ENCODE peak calls at places on chromosomes 6 and 20, in nine cellular contexts. P is GM12878, E is PC-9, G is ovary, Y is heart right ventricle, F is endodermal cell, K is pancreas, O is esophagus squamous epithelium, T is fibroblast of mammary gland. C is an unnamed sample.

GRCh38 chr6:81938014-81938761 is 185.7 kb upstream of the TENT5A start:
- DNase-seq in Y (no peak), F (no peak), E (peak; percentile 15), K (peak; percentile 29), G (no peak), P (peak; percentile 42), T (peak; percentile 98), O (no peak), C (no peak)

GRCh38 chr6:145428656-145429173 is 306.6 kb downstream of the EPM2A start:
- DNase-seq in T (no peak), Y (no peak), P (no peak), G (no peak), O (no peak), F (no peak), E (no peak), K (no peak), C (no peak)

GRCh38 chr6:12890171-12890790 is 173.7 kb downstream of the PHACTR1 start:
- DNase-seq in E (peak; percentile 15), O (no peak), Y (no peak), P (no peak), K (no peak), T (peak; percentile 3), F (peak; percentile 79), G (no peak), C (no peak)

GRCh38 chr6:53828215-53828614 is 33.4 kb downstream of the LRRC1 start:
- DNase-seq in P (no peak), Y (no peak), K (no peak), O (no peak), T (no peak), E (no peak), F (no peak), G (no peak), C (no peak)

GRCh38 chr20:48898210-48898609 is 23.3 kb upstream of the ARFGEF2 start:
- DNase-seq in K (no peak), T (no peak), Y (no peak), O (no peak), E (no peak), F (no peak), P (no peak), G (no peak), C (no peak)

GRCh38 chr6:74735304-74735703 is 470.5 kb downstream of the COL12A1 start:
- DNase-seq in O (no peak), F (no peak), P (no peak), Y (no peak), E (no peak), T (peak; percentile 96), K (no peak), G (no peak), C (no peak)

GRCh38 chr20:61046721-61047351 is 205.2 kb upstream of the CDH4 start:
- DNase-seq in P (no peak), F (no peak), O (no peak), Y (no peak), G (no peak), K (no peak), E (no peak), T (no peak), C (no peak)

GRCh38 chr20:11156922-11157321 is 483.1 kb upstream of the JAG1 start:
- DNase-seq in P (no peak), G (no peak), E (no peak), T (no peak), O (no peak), F (no peak), K (no peak), Y (no peak), C (no peak)

GRCh38 chr6:132218063-132218696 is 183.1 kb downstream of the MOXD1 start:
- DNase-seq in G (no peak), Y (no peak), F (no peak), E (no peak), T (peak; percentile 48), K (no peak), P (no peak), O (no peak), C (no peak)

DNA sequence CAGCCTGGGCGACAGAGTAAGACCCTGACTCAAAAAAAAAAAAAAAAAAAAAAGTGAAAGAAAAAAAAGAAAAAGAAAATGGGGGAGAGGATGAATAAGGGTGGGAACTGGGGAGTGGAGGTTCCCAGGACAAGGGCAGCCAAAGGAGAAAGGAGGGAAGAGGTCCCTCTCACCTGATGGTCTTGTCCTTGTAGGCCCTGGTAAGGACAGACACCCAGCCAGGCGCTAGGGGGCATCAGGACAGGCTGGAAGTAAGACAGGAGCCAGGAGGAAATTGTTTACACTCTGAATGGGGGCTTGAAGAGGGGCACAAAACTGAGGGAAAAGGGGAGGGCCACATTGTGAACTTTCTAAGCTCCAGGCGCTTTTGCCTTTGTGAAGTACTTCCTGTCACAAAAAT is 2.3 kb upstream of the ALDH5A1 start:
- DNase-seq in G (no peak), O (no peak), F (peak; percentile 83), Y (no peak), P (no peak), E (no peak), K (no peak), T (no peak), C (no peak)
- TF ChIP-seq CTCF in G (no peak), O (no peak), F (peak; percentile 73), Y (no peak), P (peak; percentile 33), E (no peak), K (no peak), T (peak; percentile 23), C (peak; percentile 27)

GRCh38 chr20:46120136-46120535 is 2.0 kb downstream of the CD40 start:
- DNase-seq in O (no peak), E (no peak), T (no peak), K (no peak), Y (no peak), F (no peak), P (no peak), G (no peak), C (no peak)

GRCh38 chr20:46119547-46119946 is 1.4 kb downstream of the CD40 start:
- DNase-seq in F (no peak), T (no peak), O (no peak), P (no peak), K (no peak), Y (no peak), G (no peak), E (no peak), C (no peak)

GRCh38 chr20:46117704-46118467 is at the start of gene CD40:
- DNase-seq in F (peak; percentile 97), T (peak; percentile 77), E (peak; percentile 78), K (peak; percentile 85), G (peak; percentile 93), P (peak; percentile 76), O (no peak), Y (peak; percentile 88), C (peak; percentile 61)

GRCh38 chr20:46118481-46119020 is 437 bp downstream of the CD40 start:
- DNase-seq in Y (peak; percentile 44), P (no peak), O (no peak), E (peak; percentile 35), T (peak; percentile 8), G (peak; percentile 63), K (peak; percentile 24), F (peak; percentile 83), C (no peak)

DNA sequence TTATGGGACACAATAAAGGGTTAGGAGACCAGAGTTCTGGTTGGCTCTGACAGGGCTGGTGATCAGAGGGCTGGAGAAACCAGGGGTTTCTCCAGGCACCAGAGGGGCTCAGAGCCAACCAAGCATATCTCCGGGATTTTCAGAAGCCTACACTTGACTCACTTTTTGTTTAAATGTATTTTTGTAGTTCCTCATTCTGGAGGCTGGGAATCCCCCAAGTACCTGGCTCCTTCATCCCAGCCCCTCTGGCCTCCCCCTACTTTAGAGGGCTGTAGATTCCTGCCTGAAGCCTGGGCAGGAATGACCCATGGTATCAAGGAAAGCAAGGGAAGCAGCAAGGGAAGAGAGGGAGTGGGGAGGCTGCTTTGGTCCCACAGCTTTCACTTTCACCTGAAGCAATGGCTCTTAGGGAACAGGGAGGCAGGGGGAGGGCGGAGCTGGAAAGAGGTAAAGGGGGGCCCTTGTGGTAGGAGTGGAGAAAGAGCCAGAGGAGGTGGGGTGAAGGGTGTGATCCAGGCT is 973 bp downstream of the CD40 start:
- DNase-seq in F (no peak), E (no peak), P (peak; percentile 49), G (no peak), O (no peak), K (no peak), T (no peak), Y (no peak), C (no peak)
- H3K4me3 ChIP-seq in F (no peak overlapping the region), E (no peak overlapping the region), P (peak overlapping the region; percentile 96), G (peak overlapping the region; percentile 60), O (peak overlapping the region; percentile 53), K (no peak overlapping the region), T (no peak overlapping the region), Y (peak overlapping the region; percentile 68), C (peak overlapping the region; percentile 71)

DNA sequence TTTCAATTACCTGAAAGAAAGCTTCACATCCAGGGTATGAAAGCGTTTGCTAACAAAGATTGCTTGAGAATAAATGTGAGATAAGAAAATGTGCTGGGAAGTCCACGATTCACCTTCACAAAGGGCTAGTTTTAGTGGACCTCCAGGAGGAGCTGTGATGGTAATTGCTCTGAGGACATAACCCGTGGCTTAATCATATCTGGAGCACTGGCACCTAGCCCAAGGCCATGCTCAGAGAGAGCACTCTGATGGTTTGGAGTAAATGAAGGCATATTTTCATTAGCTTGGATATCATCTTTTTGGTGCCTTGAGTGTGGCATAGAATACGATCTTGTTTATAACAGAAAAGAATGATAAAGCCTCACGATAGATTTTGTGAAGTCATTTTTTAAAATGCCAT is 46.9 kb upstream of the BACH2 start:
- DNase-seq in F (no peak), G (peak; percentile 59), O (no peak), Y (peak; percentile 9), K (no peak), E (no peak), P (no peak), T (peak; percentile 69), C (no peak)
- TF ChIP-seq CTCF in F (peak; percentile 21), G (no peak), O (no peak), Y (no peak), K (no peak), E (no peak), P (no peak), T (peak; percentile 34), C (no peak)

DNA sequence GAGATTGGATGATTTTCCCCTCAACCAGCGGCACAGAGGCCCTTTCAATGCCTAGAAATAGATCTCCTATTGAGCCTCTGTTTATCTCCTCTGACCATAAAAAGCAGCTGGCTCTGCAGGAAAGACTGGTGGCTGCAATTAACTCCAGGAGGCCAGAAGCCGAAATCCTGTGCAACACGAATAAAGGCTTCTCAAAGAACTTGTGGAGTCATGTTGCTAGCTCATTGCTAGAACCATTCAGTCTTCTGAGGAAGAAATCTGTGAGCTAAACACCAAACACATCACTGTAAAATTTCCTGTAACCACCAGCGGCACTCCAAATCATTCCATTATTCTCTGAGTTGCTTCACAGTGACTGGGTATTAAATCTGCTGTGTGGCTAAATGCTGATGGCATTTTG is 49.1 kb upstream of the TPD52L1 start:
- DNase-seq in K (no peak), P (no peak), F (no peak), T (peak; percentile 40), Y (no peak), E (no peak), G (no peak), O (no peak), C (no peak)
- H3K4me3 ChIP-seq in K (no peak overlapping the region), P (no peak overlapping the region), F (no peak overlapping the region), T (no peak overlapping the region), Y (no peak overlapping the region), E (no peak overlapping the region), G (no peak overlapping the region), O (no peak overlapping the region), C (no peak overlapping the region)

GRCh38 chr6:88919032-88919431 is 44.4 kb downstream of the RNGTT start:
- DNase-seq in K (no peak), E (no peak), P (no peak), T (peak; percentile 18), O (no peak), G (no peak), F (no peak), Y (no peak), C (no peak)
- TF ChIP-seq CTCF in K (no peak), E (no peak), P (peak; percentile 25), T (peak; percentile 32), O (no peak), G (no peak), F (peak; percentile 64), Y (peak; percentile 13), C (peak; percentile 16)

C was measured in GM12864.